ENCODE peak calls at places on chromosomes 11 and 22, in eight cellular contexts. U is dorsolateral prefrontal cortex; W is fibroblast of mammary gland; M is Peyer's patch; Q is epithelial cell of esophagus; X is CD8-positive, alpha-beta T cell; D is pancreas; Y is AG10803. C is an unnamed sample.

GRCh38 chr11:26946209-26946828 is 47.6 kb upstream of the FIBIN start:
- DNase-seq in M (no peak), W (peak), Y (peak), D (no peak), X (no peak), U (no peak), Q (peak), C (no peak)

GRCh38 chr11:134660416-134660815 is 248.4 kb upstream of the B3GAT1 start:
- DNase-seq in Y (no peak), Q (no peak), U (no peak), W (no peak), M (no peak), X (no peak), D (no peak), C (no peak)

GRCh38 chr22:46362221-46362933 is 26.9 kb downstream of the TRMU start:
- DNase-seq in U (no peak), Y (no peak), W (peak), D (peak), X (no peak), M (peak), Q (no peak), C (no peak)

GRCh38 chr11:117457835-117458234 is 130.2 kb downstream of the CEP164 start:
- DNase-seq in Y (no peak), Q (no peak), M (no peak), D (peak), U (no peak), X (no peak), W (no peak), C (no peak)

GRCh38 chr11:131695889-131696429 is 325.5 kb downstream of the NTM start:
- DNase-seq in M (no peak), D (no peak), X (no peak), Q (no peak), U (no peak), Y (no peak), W (no peak), C (no peak)

GRCh38 chr22:23067691-23068090 is 2.6 kb upstream of the GNAZ start:
- DNase-seq in U (peak), M (no peak), W (no peak), Q (no peak), X (no peak), D (no peak), Y (no peak), C (no peak)

GRCh38 chr11:47192111-47192510 is 5.9 kb upstream of the PACSIN3 start:
- DNase-seq in D (no peak), Q (peak), M (no peak), X (no peak), Y (no peak), W (no peak), U (no peak), C (no peak)

GRCh38 chr11:44563716-44564115 is 1.7 kb upstream of the CD82 start:
- DNase-seq in D (no peak), M (no peak), Y (peak), Q (no peak), U (no peak), X (no peak), W (peak), C (no peak)

GRCh38 chr22:26756675-26757293 is 99.4 kb downstream of the MIAT start:
- DNase-seq in U (peak), Y (peak), M (peak), X (no peak), Q (peak), D (peak), W (peak), C (peak)

GRCh38 chr11:123531325-123531724 is 101.3 kb downstream of the GRAMD1B start:
- DNase-seq in D (no peak), Q (no peak), M (no peak), U (no peak), W (no peak), X (no peak), Y (no peak), C (no peak)

GRCh38 chr11:19199766-19200165 is 2.0 kb downstream of the CSRP3 start:
- DNase-seq in X (no peak), U (no peak), D (no peak), W (no peak), M (no peak), Q (no peak), Y (no peak), C (no peak)

GRCh38 chr11:20363500-20364411 is at the start of gene HTATIP2:
- DNase-seq in Y (no peak), M (peak), X (peak), U (peak), W (no peak), D (peak), Q (peak), C (peak)

GRCh38 chr22:39315389-39315788 is 4.0 kb downstream of the RPL3 start:
- DNase-seq in U (no peak), Y (no peak), D (peak), W (no peak), M (no peak), Q (no peak), X (no peak), C (no peak)

GRCh38 chr11:108654994-108655631 is 9.8 kb upstream of the DDX10 start:
- DNase-seq in M (peak), W (peak), D (peak), Y (peak), U (no peak), X (no peak), Q (peak), C (peak)

GRCh38 chr11:119361056-119361787 is 14.7 kb upstream of the MFRP start:
- DNase-seq in U (no peak), D (peak), M (no peak), W (peak), Y (peak), Q (peak), X (no peak), C (no peak)

GRCh38 chr11:76885390-76886097 is 24.8 kb downstream of the ACER3 start:
- DNase-seq in D (no peak), W (peak), Y (peak), U (no peak), X (no peak), M (no peak), Q (peak), C (no peak)

GRCh38 chr22:31822523-31822922 is 68.7 kb downstream of the DEPDC5 start:
- DNase-seq in M (no peak), Y (no peak), X (no peak), Q (no peak), W (no peak), U (no peak), D (no peak), C (no peak)

GRCh38 chr11:101336155-101336554 is 206.5 kb upstream of the PGR start:
- DNase-seq in D (no peak), Q (peak), M (no peak), Y (no peak), W (no peak), X (no peak), U (no peak), C (no peak)

GRCh38 chr11:44557464-44557863 is 8.0 kb upstream of the CD82 start:
- DNase-seq in M (no peak), X (no peak), Q (no peak), D (no peak), W (no peak), U (no peak), Y (no peak), C (no peak)

GRCh38 chr22:35349368-35349703 is 31.6 kb upstream of the HMOX1 start:
- DNase-seq in D (no peak), X (no peak), M (no peak), U (no peak), W (no peak), Q (no peak), Y (no peak), C (no peak)

GRCh38 chr11:65555693-65556231 is 2.4 kb downstream of the LTBP3 start:
- DNase-seq in U (no peak), X (no peak), Q (no peak), W (peak), M (peak), D (no peak), Y (peak), C (no peak)

GRCh38 chr11:1060885-1061616 is 13.6 kb upstream of the MUC2 start:
- DNase-seq in Y (peak), X (no peak), D (peak), M (peak), W (peak), Q (peak), U (no peak), C (no peak)

GRCh38 chr11:86906198-86906597 is 49.0 kb downstream of the FZD4 start:
- DNase-seq in M (no peak), Q (no peak), X (no peak), W (no peak), Y (no peak), U (no peak), D (no peak), C (no peak)

GRCh38 chr11:126892781-126893180 is 107.8 kb downstream of the KIRREL3 start:
- DNase-seq in X (no peak), Q (no peak), U (no peak), D (no peak), Y (no peak), M (no peak), W (no peak), C (no peak)

GRCh38 chr11:37978647-37979046 is 1380.6 kb upstream of the RAG2 start:
- DNase-seq in Q (no peak), X (no peak), W (no peak), D (no peak), Y (no peak), M (no peak), U (no peak), C (no peak)

GRCh38 chr22:26589367-26589844 is 526 bp downstream of the TPST2 start:
- DNase-seq in Y (peak), U (no peak), X (no peak), W (peak), D (peak), Q (peak), M (peak), C (no peak)

GRCh38 chr22:22748756-22749155 is 104.3 kb downstream of the GGTLC2 start:
- DNase-seq in M (no peak), Q (no peak), W (no peak), D (no peak), X (no peak), Y (no peak), U (no peak), C (no peak)

GRCh38 chr11:110158317-110159200 is 65.4 kb downstream of the ZC3H12C start:
- DNase-seq in D (no peak), Y (no peak), Q (no peak), W (no peak), X (no peak), M (no peak), U (no peak), C (no peak)

GRCh38 chr11:117816846-117817212 is 7.7 kb downstream of the FXYD2 start:
- DNase-seq in W (no peak), Q (no peak), D (no peak), M (peak), X (no peak), U (no peak), Y (no peak), C (no peak)

GRCh38 chr11:95641506-95641905 is 148.1 kb downstream of the FAM76B start:
- DNase-seq in Q (peak), U (no peak), W (peak), X (peak), M (no peak), D (no peak), Y (no peak), C (no peak)

GRCh38 chr22:22855617-22856308 is 31.9 kb upstream of the IGLL5 start:
- DNase-seq in Y (no peak), W (peak), D (no peak), U (no peak), Q (no peak), M (peak), X (peak), C (peak)

GRCh38 chr11:71164186-71164585 is 88.2 kb downstream of the SHANK2 start:
- DNase-seq in X (no peak), M (peak), Y (no peak), D (no peak), W (no peak), Q (no peak), U (no peak), C (no peak)

GRCh38 chr11:1036303-1036923 is at the start of gene MUC6:
- DNase-seq in Q (no peak), D (peak), M (no peak), Y (no peak), U (no peak), W (no peak), X (no peak), C (no peak)

GRCh38 chr22:47168900-47169800 is 406.7 kb downstream of the TBC1D22A start:
- DNase-seq in D (peak), Y (no peak), U (peak), Q (no peak), X (no peak), W (peak), M (peak), C (no peak)

GRCh38 chr11:133541331-133542095 is 9.2 kb upstream of the OPCML start:
- DNase-seq in Q (no peak), D (no peak), Y (no peak), X (no peak), W (no peak), M (no peak), U (no peak), C (peak)

GRCh38 chr11:69512136-69512535 is 30.7 kb downstream of the LINC01488 start:
- DNase-seq in Y (no peak), D (no peak), X (no peak), U (no peak), Q (no peak), W (no peak), M (no peak), C (no peak)

GRCh38 chr22:44395116-44396005 is 82.6 kb upstream of the SHISAL1 start:
- DNase-seq in W (no peak), U (no peak), M (peak), D (no peak), Q (no peak), Y (no peak), X (no peak), C (no peak)

GRCh38 chr11:15333407-15333806 is 218.7 kb downstream of the INSC start:
- DNase-seq in U (no peak), D (no peak), Q (no peak), Y (no peak), X (no peak), W (no peak), M (no peak), C (no peak)

GRCh38 chr11:15326535-15326934 is 211.8 kb downstream of the INSC start:
- DNase-seq in Y (no peak), U (no peak), X (no peak), Q (no peak), D (no peak), M (no peak), W (no peak), C (no peak)

DNA sequence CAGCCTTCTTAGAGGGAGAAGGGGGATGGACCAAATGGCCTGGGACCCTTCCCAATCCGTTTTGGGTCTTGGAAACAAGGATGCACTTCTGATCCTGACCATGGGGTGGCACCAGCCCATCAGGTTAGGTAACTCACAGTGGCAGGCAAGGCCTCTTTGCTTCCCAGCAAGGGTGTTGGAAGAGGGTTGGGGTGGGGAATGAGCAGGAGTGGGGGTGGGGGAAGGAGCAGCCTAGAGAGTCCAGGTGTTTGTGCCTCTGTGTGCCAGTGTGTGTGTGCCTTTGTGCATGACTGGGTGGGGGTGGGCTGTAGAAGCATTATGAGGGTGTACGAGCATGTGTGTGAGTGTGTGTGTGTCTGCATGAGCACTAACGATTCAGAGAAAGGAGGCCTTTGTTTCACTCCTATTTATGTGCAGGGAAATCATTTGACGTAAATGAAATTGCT is 213.1 kb downstream of the INSC start:
- DNase-seq in Y (peak), X (no peak), D (peak), Q (peak), W (peak), U (peak), M (peak), C (peak)
- TF ChIP-seq CTCF in Y (peak), X (no peak), D (no peak), Q (peak), W (peak), U (peak), M (peak), C (peak)

GRCh38 chr22:41237036-41237706 is 3.6 kb downstream of the CHADL start:
- DNase-seq in U (no peak), X (no peak), M (no peak), Y (no peak), D (no peak), Q (no peak), W (no peak), C (no peak)
- TF ChIP-seq CTCF in U (no peak), X (no peak), M (no peak), Y (no peak), D (no peak), Q (no peak), W (no peak), C (no peak)

DNA sequence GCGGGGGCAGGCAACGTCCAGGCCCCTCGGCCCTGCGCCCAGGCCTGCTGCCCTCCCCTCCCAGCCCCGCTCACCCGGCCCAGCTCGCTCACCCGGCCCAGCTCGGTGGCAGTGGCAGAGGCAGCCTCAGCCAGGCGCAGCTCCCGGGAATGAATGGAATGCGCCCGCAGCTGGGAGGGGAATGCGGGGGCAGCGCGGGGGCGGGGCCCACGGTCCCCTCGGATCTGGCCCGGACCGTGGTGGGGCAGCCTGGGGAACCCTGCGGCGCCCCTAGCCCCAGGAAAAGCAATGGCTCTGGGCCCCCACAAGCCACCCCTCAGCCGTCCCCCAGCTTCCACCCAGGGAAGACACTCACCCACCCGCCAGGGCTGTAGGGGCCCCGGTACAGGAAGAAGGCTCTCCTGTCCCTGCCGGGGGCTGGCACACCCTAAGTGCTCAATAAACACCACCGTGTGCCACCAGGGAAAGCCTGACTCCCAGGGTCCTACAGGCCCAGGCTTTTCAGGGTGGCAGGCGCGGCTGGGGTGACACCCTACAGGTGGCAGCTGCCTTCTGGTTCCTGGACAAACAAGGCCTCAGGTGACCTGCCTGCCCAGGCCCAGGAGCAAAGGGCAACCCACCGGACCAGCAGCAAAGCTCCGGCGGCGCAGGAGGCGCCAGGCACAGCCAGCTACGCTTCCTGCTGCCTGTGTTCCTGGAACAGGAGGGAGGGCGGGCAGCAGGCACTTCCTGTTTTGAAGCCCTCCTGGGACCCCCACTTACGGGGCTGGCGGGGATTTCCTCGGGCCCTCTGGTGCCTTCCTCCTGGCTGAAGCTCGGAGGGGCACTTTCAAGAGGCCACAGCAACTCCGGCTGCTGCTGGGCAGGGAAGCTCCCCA is 13.8 kb downstream of the PLXNB2 start:
- DNase-seq in Q (peak), X (no peak), W (peak), D (peak), Y (peak), U (no peak), M (peak), C (no peak)
- TF ChIP-seq CTCF in Q (no peak), X (no peak), W (no peak), D (no peak), Y (no peak), U (no peak), M (peak), C (no peak)

GRCh38 chr11:13637125-13638119 is 31.0 kb upstream of the FAR1 start:
- DNase-seq in U (no peak), X (no peak), W (no peak), Y (no peak), M (no peak), Q (no peak), D (no peak), C (no peak)

GRCh38 chr11:13635290-13635689 is 33.2 kb upstream of the FAR1 start:
- DNase-seq in X (no peak), U (no peak), W (no peak), Q (no peak), D (no peak), Y (no peak), M (no peak), C (no peak)

GRCh38 chr11:13635804-13636203 is 32.7 kb upstream of the FAR1 start:
- DNase-seq in X (no peak), Q (no peak), U (no peak), W (no peak), M (no peak), Y (no peak), D (no peak), C (no peak)

DNA sequence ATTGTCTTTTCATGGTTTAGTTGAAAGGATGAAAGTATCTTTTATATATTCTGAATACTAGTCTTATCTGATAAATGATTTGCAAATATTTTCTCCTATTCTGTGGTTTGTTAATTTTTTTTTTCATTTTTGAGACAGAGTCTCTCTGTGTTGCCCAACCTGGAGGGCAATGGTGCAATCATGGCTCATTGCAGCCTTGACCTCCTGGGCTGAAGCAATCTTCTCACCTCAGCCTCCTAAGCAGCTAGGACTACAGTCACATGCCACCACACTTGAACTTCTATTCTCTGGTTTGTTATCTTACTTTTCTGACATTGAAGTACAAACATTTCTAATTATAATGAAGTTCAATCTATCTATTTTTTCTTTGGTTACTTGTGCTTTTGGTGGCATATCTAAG is 30.0 kb upstream of the FAR1 start:
- DNase-seq in M (no peak), Q (no peak), D (no peak), Y (no peak), W (no peak), X (no peak), U (no peak), C (no peak)
- TF ChIP-seq CTCF in M (no peak), Q (no peak), D (no peak), Y (no peak), W (no peak), X (no peak), U (no peak), C (no peak)

DNA sequence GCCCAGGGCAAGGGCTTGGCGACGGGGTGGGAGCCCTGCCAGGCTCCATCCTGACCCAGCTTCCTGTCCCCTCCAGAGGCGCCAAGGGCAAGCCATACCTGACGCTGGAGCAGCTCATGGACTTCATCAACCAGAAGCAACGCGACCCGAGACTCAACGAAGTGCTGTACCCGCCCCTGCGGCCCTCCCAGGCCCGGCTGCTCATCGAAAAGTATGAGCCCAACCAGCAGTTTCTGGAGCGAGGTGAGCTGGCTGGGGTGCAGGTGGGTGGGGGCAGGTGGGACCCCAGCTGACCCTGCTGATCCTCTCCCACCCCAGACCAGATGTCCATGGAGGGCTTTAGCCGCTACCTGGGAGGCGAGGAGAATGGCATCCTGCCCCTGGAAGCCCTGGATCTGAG is 5.0 kb downstream of the PLCB3 start:
- DNase-seq in D (no peak), Q (no peak), W (no peak), M (no peak), Y (no peak), U (no peak), X (no peak), C (no peak)
- TF ChIP-seq CTCF in D (no peak), Q (no peak), W (no peak), M (no peak), Y (no peak), U (no peak), X (no peak), C (no peak)

DNA sequence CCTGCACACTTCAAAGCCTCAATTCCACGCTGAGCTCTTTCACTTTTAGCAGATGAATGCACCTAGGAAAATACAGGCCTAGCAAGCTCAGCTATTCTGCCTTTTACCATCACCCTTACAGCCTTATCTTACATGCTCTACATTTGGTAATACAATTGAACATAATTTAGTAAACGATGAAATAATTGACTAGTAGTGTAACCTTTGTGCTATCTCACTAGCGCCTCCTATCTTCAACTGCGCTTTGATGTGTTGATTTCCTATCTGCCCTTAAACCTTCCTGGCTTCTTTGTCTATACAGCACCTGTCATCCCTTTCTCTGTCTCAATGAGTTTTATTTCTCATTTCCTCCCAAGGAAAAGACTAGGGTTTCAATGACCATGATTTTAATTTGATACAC is 149.7 kb downstream of the LRRC4C start:
- DNase-seq in D (no peak), X (no peak), W (no peak), U (no peak), Q (no peak), Y (no peak), M (no peak), C (no peak)
- TF ChIP-seq CTCF in D (no peak), X (no peak), W (no peak), U (peak), Q (no peak), Y (no peak), M (peak), C (peak)

C was measured in neural crest cell.